ENCODE peak calls at places on chromosome 15, in four cellular contexts. One of them, this sample, is unnamed.

GRCh38 chr15:89824607-89824867 is 9.9 kb upstream of the ANPEP start:
- DNase-seq in progenitor cell of endocrine pancreas: no peak
- DNase-seq in NCI-H2081: no peak
- DNase-seq in ELR: no peak
- DNase-seq in this sample: no peak

GRCh38 chr15:78282324-78282723 is 17.1 kb downstream of the SKIC8 start:
- DNase-seq in progenitor cell of endocrine pancreas: no peak
- DNase-seq in NCI-H2081: no peak
- DNase-seq in ELR: no peak
- DNase-seq in this sample: no peak

GRCh38 chr15:33126559-33127290 is 67.8 kb downstream of the FMN1 start:
- DNase-seq in progenitor cell of endocrine pancreas: no peak
- DNase-seq in NCI-H2081: peak
- DNase-seq in ELR: peak
- DNase-seq in this sample: peak

GRCh38 chr15:38699633-38700230 is 135.1 kb upstream of the RASGRP1 start:
- DNase-seq in progenitor cell of endocrine pancreas: no peak
- DNase-seq in NCI-H2081: peak
- DNase-seq in ELR: peak
- DNase-seq in this sample: no peak

GRCh38 chr15:52677593-52677992 is 1.6 kb downstream of the ATOSA start:
- DNase-seq in progenitor cell of endocrine pancreas: no peak
- DNase-seq in NCI-H2081: no peak
- DNase-seq in ELR: peak
- DNase-seq in this sample: no peak

GRCh38 chr15:68310178-68310810 is 32.7 kb downstream of the FEM1B start:
- DNase-seq in progenitor cell of endocrine pancreas: no peak
- DNase-seq in NCI-H2081: no peak
- DNase-seq in ELR: no peak
- DNase-seq in this sample: no peak

GRCh38 chr15:74215958-74216357 is 13.4 kb upstream of the STRA6 start:
- DNase-seq in progenitor cell of endocrine pancreas: no peak
- DNase-seq in NCI-H2081: no peak
- DNase-seq in ELR: no peak
- DNase-seq in this sample: no peak

GRCh38 chr15:52787549-52788098 is 2.5 kb downstream of the ONECUT1 start:
- DNase-seq in progenitor cell of endocrine pancreas: no peak
- DNase-seq in NCI-H2081: no peak
- DNase-seq in ELR: no peak
- DNase-seq in this sample: no peak

GRCh38 chr15:101614761-101615160 is 37.4 kb downstream of the TM2D3 start:
- DNase-seq in progenitor cell of endocrine pancreas: no peak
- DNase-seq in NCI-H2081: no peak
- DNase-seq in ELR: no peak
- DNase-seq in this sample: no peak

GRCh38 chr15:34799149-34799824 is 3.9 kb upstream of the ACTC1 start:
- DNase-seq in progenitor cell of endocrine pancreas: no peak
- DNase-seq in NCI-H2081: peak
- DNase-seq in ELR: no peak
- DNase-seq in this sample: no peak

GRCh38 chr15:87752250-87752951 is 504.1 kb downstream of the NTRK3 start:
- DNase-seq in progenitor cell of endocrine pancreas: no peak
- DNase-seq in NCI-H2081: no peak
- DNase-seq in ELR: peak
- DNase-seq in this sample: peak

GRCh38 chr15:34837246-34838016 is 42.1 kb upstream of the ACTC1 start:
- DNase-seq in progenitor cell of endocrine pancreas: no peak
- DNase-seq in NCI-H2081: no peak
- DNase-seq in ELR: peak
- DNase-seq in this sample: peak

GRCh38 chr15:62658498-62658897 is 384.0 kb upstream of the TPM1 start:
- DNase-seq in progenitor cell of endocrine pancreas: no peak
- DNase-seq in NCI-H2081: no peak
- DNase-seq in ELR: peak
- DNase-seq in this sample: no peak

GRCh38 chr15:57610130-57610529 is 18.4 kb downstream of the MYZAP start:
- DNase-seq in progenitor cell of endocrine pancreas: no peak
- DNase-seq in NCI-H2081: no peak
- DNase-seq in ELR: peak
- DNase-seq in this sample: no peak

GRCh38 chr15:42108189-42108588 is 13.8 kb upstream of the PLA2G4D start:
- DNase-seq in progenitor cell of endocrine pancreas: no peak
- DNase-seq in NCI-H2081: no peak
- DNase-seq in ELR: peak
- DNase-seq in this sample: no peak

GRCh38 chr15:36414670-36415069 is 164.8 kb upstream of the CDIN1 start:
- DNase-seq in progenitor cell of endocrine pancreas: no peak
- DNase-seq in NCI-H2081: no peak
- DNase-seq in ELR: peak
- DNase-seq in this sample: no peak

GRCh38 chr15:76368135-76368588 is 31.6 kb downstream of the ISL2 start:
- DNase-seq in progenitor cell of endocrine pancreas: no peak
- DNase-seq in NCI-H2081: no peak
- DNase-seq in ELR: no peak
- DNase-seq in this sample: no peak

GRCh38 chr15:92050220-92050898 is 196.9 kb downstream of the SLCO3A1 start:
- DNase-seq in progenitor cell of endocrine pancreas: no peak
- DNase-seq in NCI-H2081: no peak
- DNase-seq in ELR: no peak
- DNase-seq in this sample: no peak

GRCh38 chr15:65792988-65793812 is 1.1 kb upstream of the DENND4A start:
- DNase-seq in progenitor cell of endocrine pancreas: no peak
- DNase-seq in NCI-H2081: no peak
- DNase-seq in ELR: no peak
- DNase-seq in this sample: no peak

This sample was measured in foreskin keratinocyte.